ENCODE peak calls at places on chromosomes 12 and 14, in five cellular contexts. E is LNCaP clone FGC; K is GM10248; N is fibroblast of the aortic adventitia; M is CD8-positive, alpha-beta T cell. T is an unnamed sample.

GRCh38 chr12:95605087-95605486 is 53.8 kb upstream of the USP44 start:
- DNase-seq in E (no peak), K (no peak), N (peak; percentile 65), M (no peak), T (no peak)

GRCh38 chr12:51056242-51056641 is 8.1 kb downstream of the LETMD1 start:
- DNase-seq in E (no peak), K (no peak), N (peak; percentile 51), M (no peak), T (no peak)

GRCh38 chr14:96040836-96041371 is 1.7 kb downstream of the C14orf132 start:
- DNase-seq in E (no peak), K (no peak), N (peak; percentile 32), M (no peak), T (no peak)

GRCh38 chr12:111248221-111248620 is 120.7 kb downstream of the PHETA1 start:
- DNase-seq in E (no peak), K (no peak), N (no peak), M (no peak), T (no peak)

GRCh38 chr12:110301065-110301806 is 20.2 kb downstream of the ATP2A2 start:
- DNase-seq in E (no peak), K (no peak), N (peak; percentile 57), M (no peak), T (no peak)

GRCh38 chr12:19014243-19014642 is 115.3 kb upstream of the PLEKHA5 start:
- DNase-seq in E (no peak), K (no peak), N (peak; percentile 49), M (no peak), T (no peak)

GRCh38 chr14:30982583-30982982 is 42.9 kb upstream of the AP4S1 start:
- DNase-seq in E (no peak), K (no peak), N (no peak), M (no peak), T (no peak)

GRCh38 chr12:100142851-100143559 is at the start of gene BLTP3B:
- DNase-seq in E (peak; percentile 39), K (peak; percentile 92), N (peak; percentile 63), M (peak; percentile 91), T (peak; percentile 81)

GRCh38 chr14:21395450-21395849 is 11.6 kb upstream of the SUPT16H start:
- DNase-seq in E (no peak), K (no peak), N (no peak), M (no peak), T (no peak)

GRCh38 chr14:47821134-47821533 is 145.7 kb upstream of the MDGA2 start:
- DNase-seq in E (no peak), K (no peak), N (no peak), M (no peak), T (no peak)

GRCh38 chr14:21476526-21476924 is 234 bp downstream of the RAB2B start:
- DNase-seq in E (peak; percentile 59), K (no peak), N (no peak), M (no peak), T (peak; percentile 78)

GRCh38 chr12:71011261-71011660 is 90.7 kb upstream of the PTPRR start:
- DNase-seq in E (no peak), K (no peak), N (peak; percentile 88), M (no peak), T (no peak)

GRCh38 chr12:6052206-6052939 is 72.1 kb downstream of the VWF start:
- DNase-seq in E (no peak), K (no peak), N (no peak), M (no peak), T (no peak)

GRCh38 chr12:31737345-31737744 is 8.5 kb upstream of the AMN1 start:
- DNase-seq in E (no peak), K (no peak), N (no peak), M (no peak), T (no peak)

GRCh38 chr14:23697689-23698088 is 61.5 kb downstream of the DHRS2 start:
- DNase-seq in E (no peak), K (no peak), N (no peak), M (no peak), T (no peak)

DNA sequence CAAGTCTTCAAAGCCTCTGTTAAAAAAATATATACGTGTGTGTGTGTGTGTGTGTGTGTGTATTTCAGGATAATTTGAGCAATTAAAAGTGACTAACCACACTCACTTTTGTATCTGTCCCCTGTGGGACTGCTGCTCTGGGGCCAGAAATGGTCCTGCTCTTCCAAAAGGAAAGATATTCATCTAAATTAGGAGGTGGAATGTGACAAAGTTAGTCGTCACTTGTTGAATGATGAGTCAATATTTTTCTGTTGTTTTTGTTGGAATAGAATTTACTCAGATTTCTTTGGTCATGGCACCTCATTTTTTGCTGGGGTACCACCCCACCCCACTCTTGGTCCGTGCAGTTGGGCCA is 576.8 kb upstream of the TBX3 start:
- DNase-seq in E (no peak), K (no peak), N (no peak), M (no peak), T (no peak)
- TF ChIP-seq CTCF in E (no peak), K (no peak), N (no peak), M (no peak), T (no peak)

GRCh38 chr14:56120091-56120632 is 2.0 kb downstream of the PELI2 start:
- DNase-seq in E (no peak), K (no peak), N (peak; percentile 74), M (no peak), T (no peak)
- TF ChIP-seq CTCF in E (no peak), K (no peak), N (peak; percentile 47), M (no peak), T (no peak)

GRCh38 chr14:88013750-88014349 is 8.9 kb downstream of the GPR65 start:
- DNase-seq in E (peak; percentile 32), K (peak; percentile 40), N (peak; percentile 78), M (peak; percentile 59), T (peak; percentile 41)
- TF ChIP-seq CTCF in E (peak; percentile 97), K (peak; percentile 68), N (peak; percentile 97), M (peak; percentile 51), T (peak; percentile 86)

GRCh38 chr14:94926176-94926575 is 156.3 kb upstream of the GSC start:
- DNase-seq in E (no peak), K (no peak), N (no peak), M (no peak), T (no peak)

GRCh38 chr14:94924189-94924588 is 154.3 kb upstream of the GSC start:
- DNase-seq in E (no peak), K (no peak), N (no peak), M (no peak), T (no peak)

GRCh38 chr14:94922595-94923239 is 152.8 kb upstream of the GSC start:
- DNase-seq in E (no peak), K (no peak), N (no peak), M (no peak), T (no peak)

GRCh38 chr14:94923771-94924170 is 153.9 kb upstream of the GSC start:
- DNase-seq in E (no peak), K (no peak), N (no peak), M (no peak), T (no peak)

DNA sequence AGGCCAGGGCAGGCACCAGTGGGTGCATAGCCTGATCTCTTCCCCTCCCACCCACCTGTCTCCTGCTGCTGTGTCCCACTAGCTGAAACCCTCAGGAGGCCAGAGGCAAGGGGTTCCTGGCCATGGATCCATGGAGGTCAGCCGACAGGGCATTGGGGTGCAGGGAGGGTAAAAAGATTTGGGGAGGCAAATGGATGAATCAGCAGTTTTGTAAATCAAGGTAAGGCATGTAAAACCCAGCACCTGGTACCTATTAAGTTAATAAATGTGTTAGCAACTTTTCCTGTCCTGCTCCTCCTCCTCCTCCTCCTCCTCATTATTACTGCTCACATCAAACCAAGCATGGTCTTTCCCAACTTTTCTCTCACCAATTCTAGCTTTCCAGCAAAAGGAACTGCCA is 155.5 kb upstream of the GSC start:
- DNase-seq in E (no peak), K (no peak), N (no peak), M (no peak), T (no peak)
- TF ChIP-seq CTCF in E (no peak), K (no peak), N (no peak), M (no peak), T (no peak)

DNA sequence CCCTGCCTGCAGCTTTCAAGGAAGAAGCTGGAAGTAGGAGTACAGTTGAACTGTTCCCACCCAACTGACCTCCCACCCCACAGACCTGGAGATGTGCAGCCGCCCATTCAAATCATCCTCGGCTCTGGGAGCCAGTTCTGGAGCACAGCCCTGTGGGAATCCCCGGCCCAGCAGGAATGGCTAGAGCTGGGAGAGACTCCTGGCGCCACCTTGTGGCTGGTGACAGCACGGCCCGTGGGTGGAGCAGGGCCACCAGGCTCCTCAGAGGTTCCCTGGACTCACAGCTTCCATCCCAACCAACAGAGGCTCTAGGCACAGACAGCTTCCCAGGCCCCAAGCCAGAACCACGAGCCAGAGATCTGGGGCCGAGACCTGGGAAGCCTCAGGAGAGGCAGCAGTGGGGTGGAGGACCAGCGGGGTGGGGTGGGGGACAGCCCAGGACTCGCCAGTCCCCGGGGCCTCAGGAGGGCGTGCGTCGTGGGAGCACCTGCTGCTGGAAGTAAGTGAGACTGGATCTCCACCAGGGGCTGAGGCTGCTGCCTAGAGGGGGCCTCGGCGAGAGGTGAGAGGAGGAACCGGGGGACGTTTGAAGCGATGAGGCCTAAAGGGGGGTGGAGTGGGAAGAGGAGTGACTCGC is 43.4 kb downstream of the RNF34 start:
- DNase-seq in E (peak; percentile 28), K (peak; percentile 91), N (peak; percentile 71), M (peak; percentile 74), T (peak; percentile 79)
- TF ChIP-seq CTCF in E (peak; percentile 95), K (peak; percentile 90), N (peak; percentile 93), M (peak; percentile 76), T (peak; percentile 82)

GRCh38 chr14:65431951-65432350 is 19.4 kb downstream of the FUT8 start:
- DNase-seq in E (no peak), K (no peak), N (peak; percentile 58), M (no peak), T (no peak)

GRCh38 chr14:65425885-65426284 is 13.4 kb downstream of the FUT8 start:
- DNase-seq in E (no peak), K (no peak), N (no peak), M (no peak), T (no peak)

GRCh38 chr14:65429757-65430156 is 17.2 kb downstream of the FUT8 start:
- DNase-seq in E (no peak), K (no peak), N (no peak), M (no peak), T (no peak)

GRCh38 chr14:65431245-65431644 is 18.7 kb downstream of the FUT8 start:
- DNase-seq in E (no peak), K (no peak), N (no peak), M (no peak), T (no peak)

GRCh38 chr14:65428691-65429090 is 16.2 kb downstream of the FUT8 start:
- DNase-seq in E (no peak), K (no peak), N (no peak), M (no peak), T (no peak)
- TF ChIP-seq CTCF in E (no peak), K (no peak), N (no peak), M (no peak), T (no peak)

T was measured in progenitor cell of endocrine pancreas.